ENCODE peak calls at places on chromosome 14, in four cellular contexts. C, F, Q and N are unnamed samples.

GRCh38 chr14:24351517-24351916 is 11.7 kb upstream of the RIPK3 start:
- DNase-seq in C (no peak), Q (no peak), F (no peak), N (no peak)

GRCh38 chr14:33948143-33948962 is 2.5 kb downstream of the EGLN3 start:
- DNase-seq in C (no peak), F (no peak), Q (no peak), N (no peak)

GRCh38 chr14:56159066-56159465 is 40.9 kb downstream of the PELI2 start:
- DNase-seq in C (no peak), Q (no peak), F (no peak), N (no peak)

GRCh38 chr14:49962616-49963015 is 69.7 kb downstream of the ARF6 start:
- DNase-seq in Q (no peak), F (no peak), C (no peak), N (peak)

GRCh38 chr14:50037837-50038236 is 78.5 kb downstream of the VCPKMT start:
- DNase-seq in Q (no peak), C (no peak), F (no peak), N (no peak)

GRCh38 chr14:50040401-50040775 is 76.0 kb downstream of the VCPKMT start:
- DNase-seq in C (no peak), Q (peak), F (no peak), N (no peak)

GRCh38 chr14:56423591-56423991 is 156.0 kb upstream of the TMEM260 start:
- DNase-seq in Q (no peak), F (no peak), C (no peak), N (no peak)

GRCh38 chr14:96243785-96244184 is 12.2 kb upstream of the BDKRB1 start:
- DNase-seq in C (no peak), F (no peak), Q (no peak), N (no peak)

GRCh38 chr14:29465095-29465494 is 462.6 kb downstream of the PRKD1 start:
- DNase-seq in F (no peak), C (no peak), Q (no peak), N (no peak)

GRCh38 chr14:94423465-94424056 is 29.0 kb downstream of the SERPINA11 start:
- DNase-seq in F (peak), C (peak), Q (peak), N (peak)

GRCh38 chr14:85420278-85420677 is 109.7 kb upstream of the FLRT2 start:
- DNase-seq in Q (no peak), F (no peak), C (no peak), N (no peak)

GRCh38 chr14:94536836-94537235 is 24.4 kb upstream of the SERPINA4 start:
- DNase-seq in C (no peak), F (no peak), Q (peak), N (no peak)

GRCh38 chr14:89429206-89430091 is 12.4 kb upstream of the FOXN3 start:
- DNase-seq in F (no peak), Q (no peak), C (no peak), N (no peak)

GRCh38 chr14:76413962-76414665 is 38.2 kb downstream of the ESRRB start:
- DNase-seq in C (peak), F (no peak), Q (no peak), N (no peak)

GRCh38 chr14:64646103-64646502 is 58.1 kb upstream of the PLEKHG3 start:
- DNase-seq in Q (no peak), C (no peak), F (no peak), N (no peak)

GRCh38 chr14:92460916-92461579 is 52.5 kb upstream of the RIN3 start:
- DNase-seq in Q (no peak), C (no peak), F (peak), N (no peak)

GRCh38 chr14:68473050-68473449 is 319.8 kb downstream of the ZFP36L1 start:
- DNase-seq in Q (no peak), C (no peak), F (no peak), N (no peak)

GRCh38 chr14:69023035-69023434 is 43.9 kb upstream of the ACTN1 start:
- DNase-seq in Q (no peak), C (no peak), F (no peak), N (no peak)

GRCh38 chr14:69712637-69713088 is 54.3 kb upstream of the SRSF5 start:
- DNase-seq in F (no peak), C (peak), Q (no peak), N (no peak)

GRCh38 chr14:90781344-90781761 is 34.9 kb downstream of the TTC7B start:
- DNase-seq in C (no peak), F (no peak), Q (no peak), N (no peak)

GRCh38 chr14:100898465-100898864 is 5.1 kb downstream of the RTL1 start:
- DNase-seq in F (no peak), C (peak), Q (no peak), N (no peak)

GRCh38 chr14:98369344-98369743 is 902.7 kb downstream of the BCL11B start:
- DNase-seq in F (no peak), C (no peak), Q (no peak), N (no peak)

GRCh38 chr14:98370352-98370751 is 901.6 kb downstream of the BCL11B start:
- DNase-seq in Q (no peak), F (no peak), C (no peak), N (no peak)

GRCh38 chr14:98368214-98368613 is 903.8 kb downstream of the BCL11B start:
- DNase-seq in C (no peak), F (no peak), Q (no peak), N (no peak)

GRCh38 chr14:98371141-98371540 is 900.9 kb downstream of the BCL11B start:
- DNase-seq in C (no peak), Q (no peak), F (no peak), N (no peak)

DNA sequence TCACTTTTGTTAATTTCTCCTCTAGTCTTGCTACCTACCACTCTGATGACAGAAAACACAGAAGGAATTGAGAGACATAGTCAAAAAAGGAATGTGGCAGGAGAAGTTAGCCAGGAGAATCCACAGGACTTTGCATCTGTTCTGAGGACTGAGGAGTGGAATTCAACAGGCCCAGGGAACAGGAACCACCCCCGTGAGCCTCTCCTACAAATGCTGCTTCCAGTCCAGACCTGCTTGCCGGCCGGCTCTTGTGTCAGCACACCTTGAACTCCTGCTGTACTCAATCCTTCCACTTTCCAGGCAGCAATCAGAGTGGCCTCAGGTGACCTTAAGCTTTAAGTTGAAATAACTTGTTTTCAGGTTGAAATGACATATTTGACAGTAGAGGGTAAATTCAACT is 903.1 kb downstream of the BCL11B start:
- DNase-seq in C (no peak), Q (no peak), F (no peak), N (no peak)
- TF ChIP-seq NR2C2 in C (no peak), Q (no peak), F (no peak), N (no peak)

GRCh38 chr14:51535443-51536044 is 116.2 kb upstream of the FRMD6 start:
- DNase-seq in F (no peak), Q (no peak), C (no peak), N (no peak)

GRCh38 chr14:51538973-51539372 is 112.7 kb upstream of the FRMD6 start:
- DNase-seq in F (no peak), C (no peak), Q (no peak), N (no peak)

GRCh38 chr14:51533160-51533559 is 118.5 kb upstream of the FRMD6 start:
- DNase-seq in C (no peak), Q (no peak), F (no peak), N (no peak)

GRCh38 chr14:51533877-51534553 is 117.7 kb upstream of the FRMD6 start:
- DNase-seq in Q (no peak), C (no peak), F (no peak), N (no peak)

DNA sequence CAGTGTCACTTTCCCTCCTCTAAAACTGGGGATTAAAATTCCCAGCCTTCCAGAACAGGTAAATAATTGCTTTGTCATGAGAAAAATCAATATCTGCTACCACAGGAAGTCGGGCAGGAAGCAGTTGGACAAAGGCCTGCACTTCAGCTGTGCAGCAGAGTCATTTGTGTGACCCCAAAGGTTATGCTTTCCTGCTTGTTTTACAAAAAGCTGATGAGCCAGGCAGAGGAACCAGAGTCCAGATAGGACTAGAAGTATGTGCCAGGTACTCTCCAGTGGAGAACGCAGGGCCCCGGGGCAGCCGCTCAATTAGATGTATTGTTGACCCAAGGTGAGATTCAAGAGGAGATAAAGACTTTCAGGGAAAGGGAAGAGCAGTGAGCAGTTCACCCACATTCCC is 117.1 kb upstream of the FRMD6 start:
- DNase-seq in F (no peak), Q (peak), C (no peak), N (no peak)
- TF ChIP-seq NR2C2 in F (no peak), Q (peak), C (no peak), N (no peak)

DNA sequence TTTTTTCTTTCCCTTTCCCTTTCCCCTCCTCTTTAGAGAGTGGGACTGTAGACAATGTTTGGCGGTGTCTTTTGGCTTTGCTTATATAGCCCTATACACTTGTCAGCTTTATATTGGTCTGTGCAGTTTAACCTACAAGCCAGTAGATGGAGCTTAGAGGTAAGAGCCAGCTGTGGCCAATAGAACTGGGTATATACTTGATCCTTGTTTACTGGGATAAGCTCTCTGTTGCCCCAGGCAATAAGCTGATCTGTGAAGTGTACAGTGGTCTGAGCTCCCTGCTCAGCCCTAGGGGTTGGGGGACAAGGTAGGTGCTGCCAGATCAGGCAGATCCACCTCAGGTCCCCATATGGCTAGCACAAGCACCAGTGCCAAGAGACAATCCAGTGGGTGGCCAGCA is 434.1 kb downstream of the NOVA1 start:
- DNase-seq in C (no peak), F (no peak), Q (peak), N (no peak)
- TF ChIP-seq NR2C2 in C (no peak), F (no peak), Q (no peak), N (no peak)

DNA sequence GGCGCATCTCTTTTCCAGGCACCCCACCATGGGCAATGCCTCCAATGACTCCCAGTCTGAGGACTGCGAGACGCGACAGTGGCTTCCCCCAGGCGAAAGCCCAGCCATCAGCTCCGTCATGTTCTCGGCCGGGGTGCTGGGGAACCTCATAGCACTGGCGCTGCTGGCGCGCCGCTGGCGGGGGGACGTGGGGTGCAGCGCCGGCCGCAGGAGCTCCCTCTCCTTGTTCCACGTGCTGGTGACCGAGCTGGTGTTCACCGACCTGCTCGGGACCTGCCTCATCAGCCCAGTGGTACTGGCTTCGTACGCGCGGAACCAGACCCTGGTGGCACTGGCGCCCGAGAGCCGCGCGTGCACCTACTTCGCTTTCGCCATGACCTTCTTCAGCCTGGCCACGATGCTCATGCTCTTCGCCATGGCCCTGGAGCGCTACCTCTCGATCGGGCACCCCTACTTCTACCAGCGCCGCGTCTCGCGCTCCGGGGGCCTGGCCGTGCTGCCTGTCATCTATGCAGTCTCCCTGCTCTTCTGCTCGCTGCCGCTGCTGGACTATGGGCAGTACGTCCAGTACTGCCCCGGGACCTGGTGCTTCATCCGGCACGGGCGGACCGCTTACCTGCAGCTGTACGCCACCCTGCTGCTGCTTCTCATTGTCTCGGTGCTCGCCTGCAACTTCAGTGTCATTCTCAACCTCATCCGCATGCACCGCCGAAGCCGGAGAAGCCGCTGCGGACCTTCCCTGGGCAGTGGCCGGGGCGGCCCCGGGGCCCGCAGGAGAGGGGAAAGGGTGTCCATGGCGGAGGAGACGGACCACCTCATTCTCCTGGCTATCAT is 626 bp downstream of the PTGER2 start:
- DNase-seq in F (no peak), Q (no peak), C (peak), N (no peak)
- TF ChIP-seq NR2C2 in F (no peak), Q (no peak), C (peak), N (no peak)

GRCh38 chr14:61128382-61129167 is 147.5 kb downstream of the SLC38A6 start:
- DNase-seq in Q (no peak), C (no peak), F (no peak), N (no peak)

GRCh38 chr14:61132336-61132735 is 148.8 kb downstream of the TMEM30B start:
- DNase-seq in C (no peak), F (no peak), Q (no peak), N (no peak)

GRCh38 chr14:61130512-61131260 is 149.6 kb downstream of the SLC38A6 start:
- DNase-seq in Q (no peak), F (no peak), C (no peak), N (no peak)

GRCh38 chr14:61129168-61129745 is 148.2 kb downstream of the SLC38A6 start:
- DNase-seq in F (no peak), C (no peak), Q (no peak), N (no peak)

GRCh38 chr14:61132894-61133293 is 148.2 kb downstream of the TMEM30B start:
- DNase-seq in F (no peak), C (no peak), Q (no peak), N (no peak)
- TF ChIP-seq NR2C2 in F (no peak), C (no peak), Q (no peak), N (no peak)

DNA sequence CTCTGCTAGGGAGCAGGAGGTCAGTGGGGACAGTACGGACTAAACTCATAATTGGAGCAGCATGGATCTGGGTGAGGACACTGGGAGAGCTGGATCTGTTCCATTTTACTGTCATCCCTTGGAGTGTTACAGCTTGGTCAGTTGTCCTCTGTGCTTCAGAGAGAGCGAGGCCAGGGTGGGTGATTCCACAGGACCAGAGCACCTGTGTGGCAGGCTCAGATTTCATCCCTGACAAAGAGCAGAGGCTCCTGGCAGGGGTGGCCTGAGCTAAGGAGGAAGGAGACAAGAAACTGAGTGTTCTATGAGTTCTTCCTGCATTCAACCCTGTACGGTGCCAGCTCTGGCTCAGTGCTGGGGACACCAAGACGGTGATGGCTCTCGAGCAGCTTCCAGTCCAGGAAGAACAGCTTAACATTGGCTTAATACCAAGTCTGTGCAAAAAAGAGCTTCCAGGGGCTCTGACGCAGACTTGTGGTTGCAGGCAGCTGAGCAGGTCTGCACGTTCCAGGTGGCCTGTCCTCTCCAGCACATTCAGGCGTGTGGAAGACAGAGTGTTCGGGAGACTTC is 8.4 kb upstream of the PGF start:
- DNase-seq in F (no peak), Q (no peak), C (no peak), N (no peak)
- TF ChIP-seq NR2C2 in F (no peak), Q (no peak), C (no peak), N (no peak)

GRCh38 chr14:23285530-23286019 is 357 bp downstream of the HOMEZ start:
- DNase-seq in C (no peak), F (no peak), Q (no peak), N (peak)
- TF ChIP-seq NR2C2 in C (no peak), F (no peak), Q (no peak), N (no peak)

GRCh38 chr14:72024043-72024407 is 91.8 kb downstream of the RGS6 start:
- DNase-seq in F (peak), Q (peak), C (peak), N (peak)
- TF ChIP-seq NR2C2 in F (no peak), Q (no peak), C (no peak), N (no peak)

DNA sequence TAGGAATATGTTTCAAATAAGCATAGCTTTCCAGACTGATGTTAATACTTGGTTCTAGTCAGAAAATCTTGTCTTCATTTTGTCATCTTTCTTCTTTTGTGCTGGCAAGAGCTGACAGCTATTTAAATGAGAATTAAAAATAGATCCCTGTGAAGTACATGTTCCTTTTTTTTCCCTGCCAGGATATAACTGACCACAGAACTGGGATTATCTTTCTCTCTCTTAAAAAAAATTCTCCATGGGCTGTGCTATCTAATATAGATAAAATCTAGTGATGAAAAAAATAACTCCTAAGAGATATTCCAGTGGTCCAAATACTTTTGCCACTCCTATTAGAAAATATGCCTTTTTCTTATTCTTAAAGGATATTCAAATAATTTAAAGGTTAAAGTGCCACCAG is 163.4 kb downstream of the AKAP6 start:
- DNase-seq in F (no peak), Q (no peak), C (no peak), N (no peak)
- TF ChIP-seq NR2C2 in F (no peak), Q (no peak), C (no peak), N (no peak)

GRCh38 chr14:65847065-65847847 is 434.7 kb downstream of the FUT8 start:
- DNase-seq in F (peak), C (no peak), Q (no peak), N (no peak)
- TF ChIP-seq NR2C2 in F (no peak), C (no peak), Q (no peak), N (peak)